ENCODE peak calls at places on chromosomes 6 and 20, in four cellular contexts. O is activated CD4-positive, CD25-positive, alpha-beta regulatory T cell; D is activated CD4-positive, alpha-beta T cell treated with anti-CD3 and anti-CD28 coated beads for 24 hours; J is SK-N-DZ. M is an unnamed sample.

GRCh38 chr20:49361872-49362663 is 84.2 kb upstream of the ZNFX1 start:
- DNase-seq in J (no peak), O (no peak), D (no peak), M (no peak)

GRCh38 chr20:45944965-45945677 is 10.6 kb downstream of the PCIF1 start:
- DNase-seq in O (no peak), D (no peak), J (no peak), M (no peak)

GRCh38 chr6:69487688-69488087 is 309.1 kb downstream of the LMBRD1 start:
- DNase-seq in O (no peak), D (no peak), J (no peak), M (no peak)

GRCh38 chr20:9999660-10000059 is 35.1 kb upstream of the ANKEF1 start:
- DNase-seq in O (no peak), J (no peak), D (no peak), M (no peak)

GRCh38 chr6:47162793-47163192 is 120.7 kb upstream of the ADGRF1 start:
- DNase-seq in D (no peak), J (no peak), O (no peak), M (no peak)

GRCh38 chr20:38969708-38970107 is 7.6 kb downstream of the DHX35 start:
- DNase-seq in J (no peak), O (no peak), D (no peak), M (no peak)

GRCh38 chr20:43568706-43569105 is 9.9 kb downstream of the SGK2 start:
- DNase-seq in D (no peak), J (no peak), O (no peak), M (no peak)

GRCh38 chr6:7390218-7390878 is 740 bp downstream of the RIOK1 start:
- DNase-seq in D (no peak), O (no peak), J (peak; percentile 5), M (no peak)

GRCh38 chr6:38786486-38786885 is 71.4 kb downstream of the DNAH8 start:
- DNase-seq in J (no peak), D (no peak), O (no peak), M (no peak)

GRCh38 chr20:36859700-36860330 is 16.1 kb upstream of the TLDC2 start:
- DNase-seq in J (no peak), D (no peak), O (no peak), M (no peak)

GRCh38 chr6:144006731-144007454 is 1.2 kb downstream of the PLAGL1 start:
- DNase-seq in D (no peak), J (no peak), O (no peak), M (no peak)

GRCh38 chr6:7434672-7435071 is 45.1 kb downstream of the RIOK1 start:
- DNase-seq in J (no peak), O (no peak), D (no peak), M (no peak)

GRCh38 chr20:38094373-38094775 is 60.8 kb downstream of the RPRD1B start:
- DNase-seq in D (no peak), J (no peak), O (no peak), M (peak; percentile 2)

GRCh38 chr6:139762587-139763031 is 388.2 kb upstream of the CITED2 start:
- DNase-seq in D (no peak), J (no peak), O (no peak), M (no peak)

GRCh38 chr6:32685603-32686002 is 19.1 kb upstream of the HLA-DQB1 start:
- DNase-seq in O (no peak), D (no peak), J (no peak), M (no peak)

GRCh38 chr20:2797136-2797983 is 3.1 kb downstream of the CPXM1 start:
- DNase-seq in O (no peak), J (no peak), D (no peak), M (no peak)

GRCh38 chr20:32893878-32894483 is 35.3 kb downstream of the EFCAB8 start:
- DNase-seq in D (no peak), J (no peak), O (no peak), M (no peak)

GRCh38 chr6:135586388-135586787 is 88.8 kb upstream of the AHI1 start:
- DNase-seq in D (no peak), J (no peak), O (no peak), M (no peak)

GRCh38 chr6:116218172-116218633 is 35.7 kb downstream of the TSPYL4 start:
- DNase-seq in J (no peak), D (no peak), O (no peak), M (no peak)

GRCh38 chr6:33719326-33719987 is 8.0 kb upstream of the UQCC2 start:
- DNase-seq in O (no peak), J (no peak), D (no peak), M (no peak)

GRCh38 chr6:126060400-126060799 is 74.1 kb downstream of the TRMT11 start:
- DNase-seq in D (no peak), J (no peak), O (no peak), M (no peak)

GRCh38 chr6:12483712-12484111 is 193.6 kb downstream of the EDN1 start:
- DNase-seq in O (no peak), J (no peak), D (no peak), M (no peak)

GRCh38 chr6:48764261-48764660 is 653.3 kb upstream of the PTCHD4 start:
- DNase-seq in J (no peak), O (no peak), D (no peak), M (no peak)

GRCh38 chr6:112145080-112145573 is 57.7 kb downstream of the FAM229B start:
- DNase-seq in J (no peak), O (no peak), D (no peak), M (no peak)

GRCh38 chr6:149887343-149887742 is 10.6 kb downstream of the RAET1E start:
- DNase-seq in O (no peak), D (no peak), J (no peak), M (no peak)

GRCh38 chr6:54690596-54690995 is 156.0 kb upstream of the FAM83B start:
- DNase-seq in J (no peak), O (no peak), D (no peak), M (no peak)

GRCh38 chr6:105432797-105433196 is 29.9 kb upstream of the PREP start:
- DNase-seq in D (no peak), O (no peak), J (no peak), M (no peak)

GRCh38 chr6:38080889-38081288 is 261.4 kb downstream of the ZFAND3 start:
- DNase-seq in J (no peak), D (no peak), O (no peak), M (no peak)

GRCh38 chr20:17558154-17558940 is 11.5 kb upstream of the DSTN start:
- DNase-seq in J (no peak), O (no peak), D (no peak), M (no peak)

M was measured in activated T-helper 1 cell treated with anti-CD3 and anti-CD28 coated beads, Interleukin-2, amount 50 U/mL, for 16 hours.